ENCODE peak calls at places on chromosomes 5 and 9, in six cellular contexts. Q is brain microvascular endothelial cell, Y is cardiac muscle cell, R is osteoblast, V is AG10803, K is GM13976. J is an unnamed sample.

GRCh38 chr9:121398374-121398773 is 28.3 kb upstream of the STOM start:
- DNase-seq in Q (peak), Y (peak), R (no peak), V (peak), K (no peak), J (no peak)

GRCh38 chr9:21481470-21482057 is 549 bp downstream of the IFNE start:
- DNase-seq in Q (no peak), Y (no peak), R (no peak), V (no peak), K (no peak), J (no peak)

GRCh38 chr5:146947181-146947941 is 68.8 kb upstream of the PPP2R2B start:
- DNase-seq in Q (no peak), Y (peak), R (no peak), V (no peak), K (no peak), J (peak)

GRCh38 chr5:110973510-110973909 is 98.0 kb upstream of the TSLP start:
- DNase-seq in Q (no peak), Y (no peak), R (no peak), V (no peak), K (no peak), J (no peak)

GRCh38 chr5:2334686-2335085 is 416.8 kb downstream of the IRX2 start:
- DNase-seq in Q (no peak), Y (no peak), R (no peak), V (no peak), K (no peak), J (no peak)

GRCh38 chr5:94992325-94992724 is 292.6 kb downstream of the MCTP1 start:
- DNase-seq in Q (no peak), Y (no peak), R (no peak), V (no peak), K (no peak), J (no peak)

GRCh38 chr5:112063878-112064615 is 307.1 kb upstream of the NREP start:
- DNase-seq in Q (no peak), Y (no peak), R (no peak), V (no peak), K (no peak), J (no peak)

GRCh38 chr9:134178781-134179551 is 14.6 kb upstream of the RNU6ATAC start:
- DNase-seq in Q (no peak), Y (peak), R (peak), V (peak), K (no peak), J (peak)

GRCh38 chr9:125902224-125902623 is 155.1 kb downstream of the PBX3 start:
- DNase-seq in Q (no peak), Y (no peak), R (no peak), V (peak), K (no peak), J (no peak)

GRCh38 chr9:106860731-106861584 is 2.0 kb upstream of the ZNF462 start:
- DNase-seq in Q (peak), Y (peak), R (peak), V (peak), K (peak), J (no peak)

GRCh38 chr5:91707521-91707841 is 324.4 kb upstream of the ARRDC3 start:
- DNase-seq in Q (no peak), Y (no peak), R (no peak), V (no peak), K (no peak), J (no peak)

GRCh38 chr5:132405646-132406045 is 36.1 kb downstream of the SLC22A5 start:
- DNase-seq in Q (no peak), Y (no peak), R (no peak), V (no peak), K (no peak), J (no peak)

GRCh38 chr5:91383956-91384300 is 811 bp upstream of the ARRDC3 start:
- DNase-seq in Q (no peak), Y (no peak), R (no peak), V (no peak), K (peak), J (no peak)

GRCh38 chr9:38254151-38254550 is 138.4 kb upstream of the ALDH1B1 start:
- DNase-seq in Q (no peak), Y (no peak), R (no peak), V (no peak), K (no peak), J (no peak)

GRCh38 chr5:114412509-114413171 is 50.8 kb downstream of the KCNN2 start:
- DNase-seq in Q (no peak), Y (peak), R (no peak), V (peak), K (no peak), J (no peak)

GRCh38 chr9:107976767-107977166 is 487.2 kb upstream of the KLF4 start:
- DNase-seq in Q (no peak), Y (peak), R (no peak), V (peak), K (no peak), J (no peak)

GRCh38 chr5:53170748-53171349 is 61.3 kb upstream of the MOCS2 start:
- DNase-seq in Q (peak), Y (peak), R (peak), V (peak), K (peak), J (peak)

GRCh38 chr9:77651203-77651602 is 3.1 kb upstream of the GNA14 start:
- DNase-seq in Q (no peak), Y (no peak), R (no peak), V (no peak), K (no peak), J (no peak)

GRCh38 chr9:97761066-97761598 is 64.0 kb upstream of the XPA start:
- DNase-seq in Q (no peak), Y (no peak), R (no peak), V (no peak), K (no peak), J (no peak)

GRCh38 chr9:27340876-27341540 is 44.1 kb upstream of the EQTN start:
- DNase-seq in Q (no peak), Y (peak), R (peak), V (peak), K (no peak), J (no peak)

GRCh38 chr9:84297162-84297821 is 43.3 kb downstream of the SLC28A3 start:
- DNase-seq in Q (peak), Y (peak), R (peak), V (peak), K (no peak), J (no peak)

GRCh38 chr9:16825364-16825763 is 45.1 kb downstream of the BNC2 start:
- DNase-seq in Q (no peak), Y (peak), R (no peak), V (peak), K (no peak), J (no peak)

GRCh38 chr5:161399996-161400562 is 146.4 kb downstream of the GABRB2 start:
- DNase-seq in Q (no peak), Y (no peak), R (no peak), V (no peak), K (no peak), J (no peak)

GRCh38 chr5:89265511-89266169 is 382.7 kb upstream of the MEF2C start:
- DNase-seq in Q (peak), Y (peak), R (peak), V (peak), K (no peak), J (no peak)

GRCh38 chr5:10876345-10876744 is 115.3 kb upstream of the DAP start:
- DNase-seq in Q (no peak), Y (no peak), R (no peak), V (no peak), K (no peak), J (no peak)

GRCh38 chr5:7321724-7322123 is 74.2 kb upstream of the ADCY2 start:
- DNase-seq in Q (no peak), Y (no peak), R (peak), V (peak), K (no peak), J (no peak)

GRCh38 chr9:12640021-12640587 is 53.1 kb upstream of the TYRP1 start:
- DNase-seq in Q (peak), Y (peak), R (no peak), V (peak), K (no peak), J (no peak)

GRCh38 chr9:112404367-112404979 is 24.6 kb downstream of the HSDL2 start:
- DNase-seq in Q (no peak), Y (peak), R (no peak), V (peak), K (no peak), J (no peak)

GRCh38 chr9:107631788-107632187 is 142.2 kb upstream of the KLF4 start:
- DNase-seq in Q (no peak), Y (peak), R (peak), V (peak), K (no peak), J (no peak)

GRCh38 chr5:141524604-141525597 is 36.0 kb downstream of the PCDHGC5 start:
- DNase-seq in Q (peak), Y (peak), R (peak), V (peak), K (peak), J (peak)

GRCh38 chr9:35845824-35846771 is 17.1 kb downstream of the TMEM8B start:
- DNase-seq in Q (no peak), Y (no peak), R (no peak), V (no peak), K (no peak), J (no peak)

GRCh38 chr5:160105686-160106085 is 13.6 kb downstream of the PWWP2A start:
- DNase-seq in Q (no peak), Y (no peak), R (no peak), V (peak), K (peak), J (no peak)

DNA sequence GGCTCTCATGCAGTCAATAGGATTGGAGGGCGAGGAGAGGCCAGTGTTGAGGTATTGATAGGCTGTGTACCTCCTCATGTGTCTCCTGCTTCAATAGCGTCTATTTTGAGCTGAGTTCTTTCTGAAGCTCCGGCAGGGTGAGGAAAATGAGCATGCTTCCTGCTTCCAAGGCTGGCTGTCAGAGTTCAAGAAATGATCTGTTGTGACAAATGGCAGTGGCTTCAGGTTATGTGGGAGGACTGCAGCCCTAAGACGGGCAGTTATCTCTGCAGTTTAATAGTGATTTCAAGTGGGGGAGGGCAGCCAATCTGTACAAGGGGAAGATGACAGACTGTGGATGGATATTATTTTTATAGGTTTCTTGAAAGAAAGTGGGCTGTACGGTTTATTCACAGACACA is 54.0 kb upstream of the CXCL14 start:
- DNase-seq in Q (no peak), Y (no peak), R (no peak), V (no peak), K (no peak), J (no peak)
- TF ChIP-seq CTCF in Q (no peak), Y (no peak), R (no peak), V (no peak), K (no peak), J (no peak)

GRCh38 chr9:100366121-100366520 is 13.4 kb upstream of the TEX10 start:
- DNase-seq in Q (no peak), Y (no peak), R (no peak), V (no peak), K (no peak), J (no peak)

GRCh38 chr9:100368672-100369071 is 15.9 kb upstream of the TEX10 start:
- DNase-seq in Q (no peak), Y (no peak), R (no peak), V (no peak), K (no peak), J (no peak)

GRCh38 chr9:100359057-100359456 is 6.3 kb upstream of the TEX10 start:
- DNase-seq in Q (no peak), Y (no peak), R (no peak), V (no peak), K (no peak), J (no peak)

DNA sequence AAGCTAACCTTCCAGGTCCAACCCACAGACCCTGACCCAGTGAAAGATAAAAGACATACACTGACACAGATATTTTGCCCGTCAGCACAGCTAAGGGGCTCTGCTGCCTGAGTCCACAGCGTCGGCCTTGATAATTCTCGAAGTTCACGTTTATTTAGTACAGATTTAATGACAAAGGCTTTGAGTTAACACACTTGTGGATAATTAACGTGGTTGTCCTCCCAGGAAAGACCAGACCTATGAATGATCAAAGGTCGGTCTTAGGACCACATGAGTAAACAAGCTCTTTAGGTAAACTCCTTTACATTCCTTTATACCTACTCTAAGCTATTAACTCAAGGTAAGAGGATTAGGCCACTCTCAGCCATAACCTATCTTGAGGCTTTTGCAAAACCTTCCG is 11.3 kb upstream of the TEX10 start:
- DNase-seq in Q (no peak), Y (no peak), R (no peak), V (no peak), K (no peak), J (no peak)
- TF ChIP-seq CTCF in Q (no peak), Y (no peak), R (no peak), V (no peak), K (no peak), J (no peak)

GRCh38 chr5:38433160-38433861 is 123.1 kb downstream of the LIFR start:
- DNase-seq in Q (peak), Y (peak), R (peak), V (peak), K (no peak), J (no peak)
- TF ChIP-seq CTCF in Q (peak), Y (peak), R (no peak), V (peak), K (no peak), J (no peak)

GRCh38 chr9:93126151-93126781 is 7.8 kb downstream of the NINJ1 start:
- DNase-seq in Q (no peak), Y (no peak), R (peak), V (no peak), K (no peak), J (peak)

GRCh38 chr9:93128715-93129224 is 5.3 kb downstream of the NINJ1 start:
- DNase-seq in Q (no peak), Y (no peak), R (peak), V (no peak), K (no peak), J (no peak)

GRCh38 chr9:93128011-93128714 is 5.9 kb downstream of the NINJ1 start:
- DNase-seq in Q (no peak), Y (no peak), R (peak), V (no peak), K (no peak), J (no peak)

GRCh38 chr9:93126825-93127368 is 7.2 kb downstream of the NINJ1 start:
- DNase-seq in Q (no peak), Y (peak), R (peak), V (no peak), K (no peak), J (peak)

GRCh38 chr9:93127395-93127911 is 6.6 kb downstream of the NINJ1 start:
- DNase-seq in Q (no peak), Y (peak), R (peak), V (no peak), K (no peak), J (no peak)
- TF ChIP-seq CTCF in Q (no peak), Y (no peak), R (no peak), V (no peak), K (no peak), J (no peak)

GRCh38 chr5:6201626-6202025 is 176.7 kb downstream of the MED10 start:
- DNase-seq in Q (no peak), Y (peak), R (no peak), V (peak), K (no peak), J (no peak)
- TF ChIP-seq CTCF in Q (no peak), Y (no peak), R (peak), V (peak), K (no peak), J (no peak)